ENCODE peak calls at places on chromosome 19, in five cellular contexts. L is activated gamma-delta T cell; R is CD8-positive, alpha-beta T cell; V is endothelial cell; E is HCEC 1CT. K is an unnamed sample.

GRCh38 chr19:10535613-10536012 is 8.1 kb upstream of the ATG4D start:
- DNase-seq in L (no peak), R (no peak), V (no peak), E (no peak), K (no peak)

GRCh38 chr19:510606-511100 is 3.4 kb downstream of the TPGS1 start:
- DNase-seq in L (peak), R (peak), V (peak), E (peak), K (peak)

GRCh38 chr19:56836059-56836458 is 4.5 kb downstream of the PEG3 start:
- DNase-seq in L (no peak), R (no peak), V (no peak), E (no peak), K (no peak)

GRCh38 chr19:42076375-42076944 is 494 bp downstream of the ZNF574 start:
- DNase-seq in L (no peak), R (no peak), V (no peak), E (no peak), K (no peak)

GRCh38 chr19:4896372-4896771 is 6.3 kb downstream of the ARRDC5 start:
- DNase-seq in L (no peak), R (no peak), V (no peak), E (peak), K (no peak)

GRCh38 chr19:54190942-54191670 is at the start of gene TSEN34:
- DNase-seq in L (peak), R (no peak), V (peak), E (peak), K (peak)

GRCh38 chr19:12638611-12639182 is 27.8 kb downstream of the MAN2B1 start:
- DNase-seq in L (no peak), R (no peak), V (no peak), E (no peak), K (no peak)

GRCh38 chr19:50205681-50206138 is 2.3 kb downstream of the MYH14 start:
- DNase-seq in L (no peak), R (no peak), V (no peak), E (no peak), K (peak)

GRCh38 chr19:5786593-5787551 is 2.3 kb upstream of the PRR22 start:
- DNase-seq in L (no peak), R (no peak), V (no peak), E (no peak), K (no peak)

GRCh38 chr19:18274776-18275356 is 614 bp upstream of the IQCN start:
- DNase-seq in L (no peak), R (no peak), V (no peak), E (peak), K (peak)

GRCh38 chr19:46616631-46617322 is 8.1 kb downstream of the PTGIR start:
- DNase-seq in L (no peak), R (no peak), V (peak), E (peak), K (no peak)

GRCh38 chr19:45976180-45976579 is 2.5 kb upstream of the NOVA2 start:
- DNase-seq in L (no peak), R (no peak), V (no peak), E (no peak), K (peak)

GRCh38 chr19:33394006-33394722 is 20.7 kb downstream of the CEBPG start:
- DNase-seq in L (no peak), R (no peak), V (no peak), E (peak), K (peak)

GRCh38 chr19:12777217-12778019 is 2.1 kb upstream of the HOOK2 start:
- DNase-seq in L (peak), R (peak), V (peak), E (peak), K (peak)

GRCh38 chr19:50569023-50569697 is 925 bp upstream of the LRRC4B start:
- DNase-seq in L (no peak), R (no peak), V (no peak), E (no peak), K (no peak)

GRCh38 chr19:55251296-55252081 is 7.3 kb downstream of the PPP6R1 start:
- DNase-seq in L (no peak), R (peak), V (no peak), E (no peak), K (no peak)

GRCh38 chr19:2636897-2637683 is 65.4 kb downstream of the GNG7 start:
- DNase-seq in L (peak), R (peak), V (peak), E (no peak), K (peak)

GRCh38 chr19:54107876-54108490 is 5.3 kb downstream of the NDUFA3 start:
- DNase-seq in L (no peak), R (no peak), V (no peak), E (no peak), K (no peak)

GRCh38 chr19:39078436-39079200 is 5.5 kb upstream of the ACP7 start:
- DNase-seq in L (no peak), R (no peak), V (no peak), E (peak), K (no peak)

GRCh38 chr19:46753420-46754155 is 7.3 kb upstream of the STRN4 start:
- DNase-seq in L (no peak), R (peak), V (peak), E (no peak), K (peak)

GRCh38 chr19:36266375-36266961 is 51.6 kb downstream of the ZNF146 start:
- DNase-seq in L (no peak), R (no peak), V (no peak), E (no peak), K (peak)

GRCh38 chr19:19460761-19461265 is 54.5 kb downstream of the TSSK6 start:
- DNase-seq in L (peak), R (peak), V (peak), E (peak), K (peak)

GRCh38 chr19:34556500-34556899 is 74.9 kb downstream of the WTIP start:
- DNase-seq in L (no peak), R (no peak), V (peak), E (no peak), K (no peak)